ENCODE peak calls at places on chromosomes 13 and 19, in ten cellular contexts. F, M, E, H, R, L, K, Y, D and J are unnamed samples.

GRCh38 chr13:39461685-39462266 is 141.2 kb downstream of the LHFPL6 start:
- DNase-seq in D (no peak), F (no peak), Y (no peak), H (no peak), R (no peak), K (no peak), L (no peak), E (no peak), M (no peak), J (no peak)

GRCh38 chr13:110329798-110330461 is 22.8 kb downstream of the COL4A2 start:
- DNase-seq in M (no peak), R (no peak), L (no peak), Y (no peak), D (no peak), H (no peak), K (peak; percentile 78), E (no peak), F (no peak), J (no peak)

GRCh38 chr19:31727536-31727935 is 378.3 kb upstream of the TSHZ3 start:
- DNase-seq in H (no peak), L (no peak), R (no peak), F (no peak), E (no peak), M (no peak), K (no peak), Y (no peak), D (no peak), J (no peak)

GRCh38 chr13:43333176-43333575 is 309.8 kb downstream of the DNAJC15 start:
- DNase-seq in E (no peak), D (no peak), K (no peak), H (no peak), Y (no peak), M (no peak), F (no peak), L (no peak), R (peak; percentile 85), J (no peak)

GRCh38 chr13:67416047-67416925 is 186.2 kb upstream of the PCDH9 start:
- DNase-seq in M (no peak), K (peak; percentile 45), F (no peak), L (no peak), H (no peak), D (no peak), Y (no peak), E (no peak), R (peak; percentile 26), J (no peak)

GRCh38 chr13:76723551-76724232 is 162.5 kb downstream of the KCTD12 start:
- DNase-seq in K (peak; percentile 65), L (peak; percentile 4), M (peak; percentile 10), F (peak; percentile 42), E (no peak), H (peak; percentile 52), Y (no peak), D (peak; percentile 15), R (no peak), J (no peak)

GRCh38 chr19:639251-640155 is at the start of gene FGF22:
- DNase-seq in L (peak; percentile 97), Y (peak; percentile 85), H (peak; percentile 91), E (peak; percentile 89), R (peak; percentile 71), D (peak; percentile 95), K (peak; percentile 86), M (peak; percentile 96), F (peak; percentile 95), J (peak; percentile 96)

GRCh38 chr19:13053761-13054604 is 48.7 kb downstream of the LYL1 start:
- DNase-seq in E (no peak), H (no peak), R (no peak), Y (no peak), L (no peak), K (peak; percentile 96), F (no peak), D (peak; percentile 93), M (no peak), J (no peak)

GRCh38 chr19:33300016-33300981 is 2.0 kb downstream of the CEBPA start:
- DNase-seq in Y (no peak), H (no peak), R (no peak), E (no peak), F (no peak), K (no peak), M (no peak), L (no peak), D (no peak), J (no peak)

GRCh38 chr19:47260476-47260875 is 4.2 kb downstream of the CCDC9 start:
- DNase-seq in E (no peak), L (no peak), M (no peak), R (no peak), D (no peak), F (no peak), K (no peak), H (no peak), Y (no peak), J (no peak)

GRCh38 chr13:36142735-36143134 is 11.6 kb upstream of the DCLK1 start:
- DNase-seq in F (no peak), R (no peak), D (no peak), L (no peak), K (no peak), Y (no peak), M (no peak), E (no peak), H (no peak), J (no peak)

GRCh38 chr13:49308977-49309408 is 61.3 kb downstream of the CDADC1 start:
- DNase-seq in D (no peak), F (no peak), R (no peak), Y (no peak), L (no peak), H (no peak), K (peak; percentile 21), E (peak; percentile 60), M (no peak), J (no peak)

GRCh38 chr13:24251525-24251924 is 57.9 kb upstream of the C1QTNF9 start:
- DNase-seq in L (peak; percentile 81), Y (no peak), R (no peak), D (no peak), F (peak; percentile 93), H (peak; percentile 91), E (no peak), K (no peak), M (peak; percentile 92), J (peak; percentile 82)

GRCh38 chr19:56015756-56016155 is 29.2 kb downstream of the NLRP5 start:
- DNase-seq in M (no peak), H (no peak), K (no peak), D (no peak), Y (no peak), R (no peak), L (no peak), E (no peak), F (no peak), J (no peak)

GRCh38 chr19:45404557-45405434 is at the start of gene PPP1R13L:
- DNase-seq in R (peak; percentile 77), F (peak; percentile 73), D (peak; percentile 89), Y (peak; percentile 81), K (peak; percentile 96), M (peak; percentile 78), H (no peak), E (peak; percentile 47), L (peak; percentile 80), J (no peak)

GRCh38 chr13:28402057-28402381 is 92.9 kb downstream of the FLT1 start:
- DNase-seq in L (no peak), R (no peak), M (no peak), K (no peak), E (no peak), F (no peak), Y (no peak), H (no peak), D (no peak), J (no peak)

GRCh38 chr13:20161275-20161950 is 561 bp upstream of the GJA3 start:
- DNase-seq in E (no peak), L (peak; percentile 67), F (peak; percentile 72), R (no peak), H (peak; percentile 76), D (no peak), Y (no peak), M (peak; percentile 66), K (no peak), J (peak; percentile 20)

GRCh38 chr19:2627319-2627829 is 75.1 kb downstream of the GNG7 start:
- DNase-seq in H (no peak), K (peak; percentile 100), M (peak; percentile 80), D (peak; percentile 77), F (no peak), E (peak; percentile 53), L (peak; percentile 76), R (peak; percentile 36), Y (no peak), J (no peak)

GRCh38 chr19:30523791-30524190 is 151.6 kb downstream of the ZNF536 start:
- DNase-seq in Y (no peak), D (no peak), L (no peak), E (no peak), H (no peak), K (no peak), R (no peak), F (no peak), M (no peak), J (no peak)

GRCh38 chr19:5691205-5691929 is 1.3 kb downstream of the RPL36 start:
- DNase-seq in R (peak; percentile 72), D (peak; percentile 81), F (peak; percentile 48), H (peak; percentile 28), L (peak; percentile 83), M (peak; percentile 76), Y (no peak), E (no peak), K (peak; percentile 73), J (no peak)